ENCODE peak calls at places on chromosomes 6 and 20, in ten cellular contexts. Y, H, G, I, Q, F, D, J, N and C are unnamed samples.
A peak's percentile ranks its signal among the peaks of the same experiment; 100 is the strongest.

GRCh38 chr20:9059931-9060330 is 9.0 kb upstream of the PLCB4 start:
- DNase-seq in N (no peak), F (no peak), Q (no peak), Y (no peak), D (no peak), J (no peak), I (no peak), H (no peak), G (no peak), C (no peak)

GRCh38 chr6:105795913-105796517 is 290.1 kb upstream of the PRDM1 start:
- DNase-seq in J (no peak), I (no peak), N (no peak), F (no peak), G (no peak), Y (no peak), H (no peak), D (peak; percentile 58), Q (no peak), C (no peak)

GRCh38 chr20:35009665-35010328 is 54.1 kb downstream of the MYH7B start:
- DNase-seq in H (no peak), D (no peak), J (no peak), I (no peak), Y (no peak), N (no peak), Q (no peak), F (no peak), G (no peak), C (no peak)

GRCh38 chr20:58310291-58310782 is 822 bp downstream of the RAB22A start:
- DNase-seq in D (no peak), Y (peak; percentile 57), G (no peak), F (no peak), I (peak; percentile 38), Q (peak; percentile 8), N (no peak), J (no peak), H (no peak), C (no peak)

GRCh38 chr6:44044154-44044539 is 83.1 kb downstream of the MRPL14 start:
- DNase-seq in J (peak; percentile 12), D (no peak), Y (no peak), Q (no peak), G (no peak), F (no peak), I (no peak), H (no peak), N (no peak), C (no peak)

GRCh38 chr6:112116215-112116614 is 28.8 kb downstream of the FAM229B start:
- DNase-seq in D (no peak), J (no peak), H (no peak), Q (no peak), Y (no peak), I (no peak), F (no peak), G (no peak), N (no peak), C (no peak)

GRCh38 chr6:56719310-56719709 is 76.6 kb upstream of the DST start:
- DNase-seq in H (no peak), D (no peak), N (no peak), J (no peak), Q (no peak), Y (peak; percentile 90), I (no peak), F (no peak), G (no peak), C (no peak)

GRCh38 chr6:17032595-17033591 is 69.0 kb upstream of the STMND1 start:
- DNase-seq in Q (peak; percentile 77), G (peak; percentile 68), I (no peak), H (no peak), F (no peak), N (peak; percentile 96), D (no peak), J (no peak), Y (peak; percentile 95), C (peak; percentile 81)

GRCh38 chr20:46985241-46985640 is 90.6 kb downstream of the EYA2 start:
- DNase-seq in H (no peak), J (no peak), D (no peak), I (no peak), Q (no peak), N (no peak), F (no peak), Y (no peak), G (no peak), C (no peak)

GRCh38 chr20:47654370-47654769 is 130.9 kb downstream of the SULF2 start:
- DNase-seq in Q (no peak), I (no peak), F (no peak), G (no peak), D (no peak), H (no peak), Y (no peak), J (no peak), N (no peak), C (no peak)

GRCh38 chr20:47749367-47749766 is 35.9 kb downstream of the SULF2 start:
- DNase-seq in I (no peak), D (no peak), F (no peak), N (peak; percentile 56), Y (no peak), J (no peak), Q (no peak), H (no peak), G (peak; percentile 35), C (no peak)

GRCh38 chr6:151390276-151391020 is 911 bp downstream of the ZBTB2 start:
- DNase-seq in F (peak; percentile 96), D (peak; percentile 99), H (peak; percentile 99), J (peak; percentile 94), N (peak; percentile 100), I (peak; percentile 99), G (peak; percentile 98), Q (peak; percentile 92), Y (peak; percentile 99), C (peak; percentile 76)
- TF ChIP-seq CTCF in F (no peak), D (no peak), H (no peak), J (no peak), N (no peak), I (no peak), G (no peak), Q (no peak), Y (no peak), C (no peak)

GRCh38 chr6:30570263-30570662 is 979 bp upstream of the ABCF1 start:
- DNase-seq in Q (no peak), I (no peak), G (no peak), J (no peak), F (no peak), H (no peak), D (no peak), N (no peak), Y (no peak), C (no peak)
- TF ChIP-seq CTCF in Q (no peak), I (no peak), G (no peak), J (no peak), F (no peak), H (no peak), D (no peak), N (no peak), Y (no peak), C (no peak)

GRCh38 chr6:143174516-143174915 is 113.8 kb downstream of the AIG1 start:
- DNase-seq in Q (no peak), F (no peak), D (no peak), N (no peak), H (no peak), I (no peak), G (no peak), Y (no peak), J (no peak), C (no peak)

GRCh38 chr6:143174951-143175350 is 114.3 kb downstream of the AIG1 start:
- DNase-seq in Q (no peak), F (no peak), I (no peak), D (no peak), H (no peak), N (no peak), G (no peak), J (no peak), Y (no peak), C (no peak)

GRCh38 chr6:143177706-143178105 is 117.0 kb downstream of the AIG1 start:
- DNase-seq in Y (no peak), N (no peak), H (no peak), F (no peak), G (no peak), Q (no peak), I (no peak), D (no peak), J (no peak), C (no peak)

GRCh38 chr6:143179096-143179495 is 118.4 kb downstream of the AIG1 start:
- DNase-seq in I (no peak), Q (no peak), N (no peak), F (no peak), D (no peak), Y (no peak), H (no peak), G (no peak), J (no peak), C (no peak)

DNA sequence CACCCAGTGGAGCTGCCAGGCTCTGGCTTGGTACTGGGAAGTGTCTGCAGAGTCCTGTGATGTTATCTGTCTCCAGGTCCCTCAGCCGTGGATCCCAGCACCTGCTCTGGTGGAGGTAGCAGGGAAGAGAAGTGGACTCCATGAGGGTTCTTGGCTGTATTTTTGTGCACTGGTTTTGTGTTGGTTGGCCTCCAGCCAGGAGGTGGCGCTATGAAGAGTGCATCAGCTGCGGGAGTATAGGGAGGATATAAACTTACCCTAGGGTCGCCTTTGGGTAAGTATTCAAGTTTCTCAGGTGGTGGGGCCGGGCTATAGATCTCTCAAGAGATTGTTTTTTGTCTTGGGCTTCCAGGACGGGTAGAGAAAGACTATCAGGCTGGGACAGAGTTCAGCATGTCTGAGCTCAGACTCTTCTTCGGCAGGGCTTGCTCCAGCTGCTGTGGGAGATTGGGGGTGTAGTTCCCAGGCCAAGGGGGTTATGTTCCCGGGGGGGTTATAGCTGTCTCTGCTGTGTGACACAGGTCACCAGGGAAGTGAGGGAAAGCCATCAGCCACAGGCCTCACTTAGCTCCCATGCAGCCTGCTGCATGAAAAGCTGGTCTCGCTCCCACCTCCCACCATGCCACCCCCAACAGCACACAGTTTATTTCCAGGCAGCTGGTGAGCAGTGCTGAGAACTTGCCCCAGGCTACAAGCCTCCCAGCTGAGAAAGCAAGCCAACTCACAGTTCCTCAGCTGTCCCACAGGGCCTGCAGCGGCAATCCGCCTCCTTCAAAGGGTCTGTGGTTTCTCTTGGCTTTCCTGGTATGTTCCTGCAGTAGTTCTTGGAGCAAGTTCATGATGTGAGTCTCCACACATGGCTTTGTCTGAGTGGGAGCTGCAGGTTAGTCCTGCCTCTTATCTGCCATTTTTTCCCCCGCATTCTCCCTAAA is 115.7 kb downstream of the AIG1 start:
- DNase-seq in F (peak; percentile 19), N (peak; percentile 91), Y (no peak), H (no peak), D (no peak), I (no peak), J (no peak), G (no peak), Q (no peak), C (no peak)
- TF ChIP-seq CTCF in F (peak; percentile 26), N (peak; percentile 3), Y (no peak), H (no peak), D (no peak), I (peak; percentile 68), J (no peak), G (no peak), Q (peak; percentile 55), C (no peak)

DNA sequence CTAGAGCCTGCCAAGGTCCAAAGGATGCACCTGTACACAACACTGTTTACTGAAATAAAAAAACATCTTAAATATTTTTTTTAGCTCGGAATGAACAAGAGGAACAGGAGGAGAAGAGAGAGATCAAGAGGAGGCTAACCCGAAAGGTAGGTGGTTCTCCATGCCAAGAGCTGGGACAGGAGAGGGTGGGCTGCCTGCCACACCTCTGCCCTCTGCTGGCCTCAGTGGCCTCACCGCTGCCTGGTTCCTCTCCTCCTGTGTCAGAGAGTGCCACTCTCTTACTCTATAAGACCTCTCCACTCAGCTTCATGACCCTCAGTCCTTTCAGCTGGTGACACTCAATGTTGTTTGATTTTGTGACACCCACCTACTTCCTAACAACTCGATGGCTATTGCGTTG is 50.2 kb downstream of the TBC1D7 start:
- DNase-seq in I (peak; percentile 70), Y (no peak), F (no peak), H (no peak), D (no peak), J (no peak), Q (no peak), G (no peak), N (no peak), C (no peak)
- TF ChIP-seq CTCF in I (peak; percentile 86), Y (no peak), F (peak; percentile 11), H (peak; percentile 7), D (no peak), J (peak; percentile 32), Q (peak; percentile 57), G (no peak), N (peak; percentile 16), C (no peak)